ENCODE peak calls at places on chromosomes 12 and 14, in six cellular contexts. X is K562, T is stomach, C is tibial nerve, V is choroid plexus epithelial cell, D is AG09309. N is an unnamed sample.

GRCh38 chr12:113591480-113591971 is 119.9 kb upstream of the LHX5 start:
- DNase-seq in C (no peak), V (no peak), T (no peak), D (no peak), X (peak), N (no peak)

GRCh38 chr12:88375960-88376305 is 204.3 kb downstream of the KITLG start:
- DNase-seq in X (no peak), T (no peak), D (no peak), V (no peak), C (no peak), N (no peak)

GRCh38 chr14:24928501-24928900 is 121.4 kb downstream of the STXBP6 start:
- DNase-seq in C (no peak), T (no peak), D (no peak), X (no peak), V (peak), N (no peak)

GRCh38 chr12:121534495-121535148 is 46.2 kb downstream of the KDM2B start:
- DNase-seq in V (no peak), C (no peak), T (no peak), X (no peak), D (no peak), N (no peak)

GRCh38 chr12:130145731-130146130 is 16.5 kb upstream of the FZD10 start:
- DNase-seq in V (no peak), C (no peak), X (no peak), D (no peak), T (no peak), N (no peak)

GRCh38 chr12:14810953-14811483 is 3.0 kb downstream of the SMCO3 start:
- DNase-seq in C (no peak), X (no peak), T (no peak), V (peak), D (no peak), N (no peak)

GRCh38 chr12:2323538-2324261 is 270.9 kb downstream of the CACNA1C start:
- DNase-seq in X (no peak), D (no peak), V (no peak), T (no peak), C (no peak), N (no peak)

GRCh38 chr12:48988030-48988649 is 10.0 kb downstream of the WNT1 start:
- DNase-seq in C (peak), X (peak), V (peak), T (peak), D (no peak), N (no peak)

GRCh38 chr12:53804429-53804828 is 52.6 kb upstream of the CISTR start:
- DNase-seq in X (no peak), C (no peak), V (no peak), D (no peak), T (no peak), N (no peak)

GRCh38 chr12:32494676-32495075 is 95.3 kb downstream of the FGD4 start:
- DNase-seq in D (no peak), T (no peak), X (no peak), C (no peak), V (peak), N (no peak)

GRCh38 chr12:24997496-24997895 is 48.6 kb upstream of the BCAT1 start:
- DNase-seq in X (no peak), T (no peak), C (no peak), V (no peak), D (no peak), N (no peak)

GRCh38 chr12:127628655-127629054 is 638.3 kb upstream of the TMEM132C start:
- DNase-seq in V (no peak), X (no peak), T (no peak), C (no peak), D (peak), N (peak)

GRCh38 chr12:28135801-28136439 is 54.3 kb upstream of the CCDC91 start:
- DNase-seq in X (peak), D (no peak), T (no peak), C (no peak), V (no peak), N (no peak)

DNA sequence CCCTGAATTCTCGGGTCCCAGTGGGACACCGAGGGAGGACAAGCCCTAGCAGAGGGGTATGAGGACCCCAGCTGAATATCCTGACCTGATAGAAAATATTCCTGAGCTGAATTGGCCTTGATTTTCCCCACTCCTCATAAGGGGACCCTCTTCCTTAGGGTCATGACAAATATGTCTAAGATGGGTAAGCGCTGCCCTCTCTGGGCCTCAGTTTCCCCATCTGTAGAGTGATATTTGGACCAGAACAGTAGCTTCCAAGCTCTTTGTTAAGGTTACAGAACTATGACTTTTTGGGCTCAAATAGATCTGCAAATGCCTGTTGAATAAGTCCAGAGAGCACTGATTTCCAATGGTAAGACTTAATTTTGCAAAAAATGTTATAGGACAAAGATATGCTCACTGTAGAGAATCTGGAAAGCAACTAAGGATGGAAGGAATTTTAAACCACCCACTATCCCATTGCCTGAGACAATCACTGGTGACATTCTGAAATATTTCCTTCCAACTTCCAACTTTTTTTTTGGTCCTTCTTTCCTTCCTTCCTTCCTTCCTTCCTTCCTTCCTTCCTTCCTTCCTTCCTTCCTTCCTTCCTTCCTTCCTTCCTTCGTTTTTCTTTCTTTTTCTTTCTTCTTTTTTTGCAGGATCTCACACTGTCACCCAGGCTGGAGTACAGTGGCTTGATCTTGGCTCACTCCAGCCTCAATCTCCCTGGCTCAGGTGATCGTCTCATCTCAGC is 32.0 kb downstream of the MYL2 start:
- DNase-seq in C (no peak), T (no peak), D (no peak), X (no peak), V (no peak), N (no peak)
- TF ChIP-seq CTCF in C (peak), T (no peak), D (no peak), X (no peak), V (no peak), N (no peak)

GRCh38 chr12:118374909-118375308 is 1.4 kb upstream of the SUDS3 start:
- DNase-seq in X (no peak), T (no peak), C (no peak), V (no peak), D (peak), N (no peak)
- H3K4me3 ChIP-seq in X (peak), T (no peak), C (peak), V (no peak), D (no peak), N (no peak)

GRCh38 chr14:37597538-37598084 is 2.2 kb downstream of the TTC6 start:
- DNase-seq in C (no peak), T (peak), X (no peak), D (no peak), V (peak), N (no peak)
- TF ChIP-seq CTCF in C (no peak), T (no peak), X (no peak), D (peak), V (peak), N (peak)

DNA sequence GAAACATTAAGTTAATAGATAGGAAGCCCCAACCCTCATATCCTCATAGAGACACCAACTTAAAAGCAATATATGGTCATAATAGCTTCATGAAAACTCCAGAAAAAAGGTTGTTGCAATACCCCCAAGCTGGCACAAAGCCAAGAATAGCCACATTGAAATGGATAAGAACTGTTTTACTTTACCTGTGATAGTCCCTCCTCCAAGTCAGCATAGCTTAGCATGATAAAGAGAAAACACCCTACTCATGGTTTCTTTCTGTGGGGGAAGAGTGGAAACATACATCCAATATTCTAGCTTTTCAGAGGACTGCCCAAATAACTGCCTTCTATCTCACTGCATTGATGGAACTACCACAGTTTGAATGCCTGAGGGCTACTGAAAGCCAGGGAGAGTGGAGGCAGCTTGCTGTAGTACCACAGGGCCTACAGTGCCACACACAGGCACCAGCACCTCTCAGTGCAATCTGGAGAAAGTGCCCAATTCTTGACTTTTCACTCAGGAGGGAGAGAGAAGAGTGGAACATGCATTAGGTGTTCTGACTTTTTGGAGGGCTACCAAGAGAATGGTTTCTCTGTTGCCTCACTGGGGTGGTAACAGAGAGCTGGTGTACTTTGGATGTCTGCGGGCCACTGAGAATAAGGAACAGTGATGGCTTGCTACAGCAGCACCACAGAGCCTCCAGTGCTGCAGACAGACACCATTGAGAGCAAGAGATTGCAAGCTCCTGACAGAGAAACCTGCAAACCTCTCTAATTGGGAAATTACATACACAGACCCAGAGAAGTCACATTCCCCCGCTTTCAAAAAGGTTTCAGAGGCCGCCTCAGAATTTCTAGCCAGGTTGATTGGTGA is 157.1 kb upstream of the GARIN2 start:
- DNase-seq in D (no peak), C (no peak), T (no peak), V (no peak), X (no peak), N (no peak)
- H3K4me3 ChIP-seq in D (no peak), C (no peak), T (no peak), V (no peak), X (no peak), N (no peak)

DNA sequence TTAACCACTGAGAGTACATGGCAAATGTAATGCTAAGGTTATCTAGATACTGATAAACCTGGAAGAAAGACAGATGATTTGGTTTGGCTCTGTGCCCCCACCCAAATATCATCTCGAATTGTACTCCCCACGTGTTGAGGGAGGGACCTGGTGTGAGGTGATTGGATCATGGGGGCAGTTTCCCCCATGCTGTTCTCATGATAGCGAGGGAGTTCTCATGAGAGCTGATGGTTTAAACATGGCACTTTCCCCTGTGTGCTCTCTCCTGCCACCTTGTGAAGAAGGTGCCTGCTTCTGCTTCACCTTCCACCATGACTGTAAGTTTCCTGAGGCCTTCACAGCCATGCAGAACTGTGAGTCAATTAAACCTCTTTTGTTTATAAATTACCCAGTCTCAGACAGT is 14.2 kb downstream of the NOXRED1 start:
- DNase-seq in D (no peak), C (no peak), X (no peak), T (no peak), V (peak), N (no peak)
- TF ChIP-seq CTCF in D (peak), C (no peak), X (peak), T (no peak), V (peak), N (peak)

GRCh38 chr12:65602579-65603295 is 221.5 kb upstream of the HMGA2 start:
- DNase-seq in X (peak), D (peak), C (peak), V (peak), T (peak), N (no peak)
- H3K4me3 ChIP-seq in X (peak), D (peak), C (peak), V (peak), T (no peak), N (peak)

DNA sequence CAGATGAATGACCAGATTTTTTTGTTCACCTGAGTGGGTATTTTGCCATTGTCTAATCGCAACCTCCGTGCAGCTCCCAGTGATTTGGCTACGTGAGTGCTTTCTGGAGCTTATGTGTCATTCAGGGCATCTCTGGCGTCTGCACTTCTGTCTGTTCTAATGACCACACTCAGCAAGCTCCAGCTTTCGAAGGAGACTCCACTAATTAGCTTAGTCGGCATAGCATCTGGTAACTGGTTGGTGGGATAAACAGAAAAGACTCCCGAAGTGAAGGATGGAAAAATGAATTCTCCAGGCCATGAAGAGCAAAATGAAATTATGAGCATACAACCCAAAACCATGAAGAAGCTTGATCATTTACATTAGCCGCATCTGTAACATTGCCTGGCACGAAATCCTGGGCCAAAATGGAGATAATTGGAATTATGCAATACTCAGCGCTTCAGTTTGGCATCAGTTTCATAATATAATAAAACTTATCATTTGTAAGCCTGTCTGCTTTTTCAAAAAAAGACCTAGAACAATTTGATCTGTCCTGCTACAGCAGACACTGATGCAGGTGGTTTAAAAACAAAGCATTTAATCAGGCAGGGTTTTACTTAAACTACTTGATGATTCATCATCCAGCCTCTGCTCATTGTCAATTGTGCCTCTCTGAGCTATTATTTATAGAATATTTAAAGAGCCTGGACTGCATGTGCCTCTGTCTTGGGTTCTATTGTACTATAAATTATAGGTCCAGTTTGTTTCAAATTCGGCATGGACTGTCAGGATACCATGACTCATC is 87.4 kb downstream of the SYT1 start:
- DNase-seq in D (no peak), T (no peak), X (no peak), V (no peak), C (no peak), N (no peak)
- TF ChIP-seq CTCF in D (no peak), T (no peak), X (no peak), V (no peak), C (no peak), N (no peak)

GRCh38 chr14:76339922-76340615 is 35.9 kb upstream of the ESRRB start:
- DNase-seq in D (no peak), C (no peak), T (no peak), V (no peak), X (no peak), N (no peak)

GRCh38 chr14:76336876-76337275 is 39.1 kb upstream of the ESRRB start:
- DNase-seq in V (no peak), T (no peak), X (no peak), D (no peak), C (no peak), N (no peak)

GRCh38 chr14:76333664-76334063 is 42.3 kb upstream of the ESRRB start:
- DNase-seq in D (no peak), X (no peak), V (no peak), C (no peak), T (no peak), N (no peak)

GRCh38 chr14:76343386-76343785 is 32.6 kb upstream of the ESRRB start:
- DNase-seq in C (no peak), V (no peak), D (no peak), X (no peak), T (no peak), N (no peak)

DNA sequence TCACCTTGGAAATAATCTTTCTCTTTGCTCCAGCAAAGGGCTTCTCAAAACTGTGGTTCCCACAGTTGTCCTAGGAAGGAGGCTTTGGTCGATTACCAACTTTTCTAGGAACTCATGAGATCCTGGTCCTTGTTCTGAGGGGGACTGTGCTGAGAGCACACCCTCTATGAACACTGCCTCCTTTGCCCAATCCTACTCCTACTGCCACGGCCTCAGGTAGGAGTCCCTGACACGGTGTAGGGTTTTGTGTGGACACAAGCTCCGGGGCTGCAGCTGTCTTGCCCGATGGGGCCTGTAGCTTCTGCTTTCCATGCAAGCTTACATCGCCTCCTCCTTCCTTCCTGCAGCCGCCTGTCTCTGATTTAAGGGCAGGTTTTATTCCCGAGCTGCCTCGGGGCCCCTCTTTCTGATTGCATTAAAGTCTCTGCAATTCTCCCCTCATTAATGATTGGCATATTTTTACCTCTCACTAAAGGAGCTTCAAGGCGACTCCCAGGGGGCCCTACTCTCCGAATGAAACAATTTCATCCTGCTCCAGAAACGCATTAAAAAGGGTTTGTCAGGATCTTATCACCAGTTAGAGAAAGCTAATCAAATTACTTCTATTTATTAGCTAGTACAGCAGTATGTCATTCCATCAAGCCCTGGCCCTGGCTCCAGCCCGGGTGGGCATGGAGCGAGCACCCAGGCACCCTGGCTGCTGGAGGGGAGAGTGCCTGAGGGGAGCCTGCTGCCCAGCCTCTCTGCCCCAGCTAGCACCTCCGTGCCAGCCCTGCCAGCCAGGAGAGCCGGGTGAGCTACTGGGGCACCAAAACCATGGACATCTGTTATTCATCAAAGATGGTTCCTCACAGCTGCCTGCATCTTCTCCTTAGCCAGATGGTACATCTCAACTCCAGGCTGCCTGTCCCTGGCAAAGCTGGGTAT is 38.1 kb upstream of the ESRRB start:
- DNase-seq in D (no peak), V (no peak), T (no peak), X (no peak), C (no peak), N (no peak)
- H3K4me3 ChIP-seq in D (peak), V (no peak), T (no peak), X (no peak), C (no peak), N (peak)

DNA sequence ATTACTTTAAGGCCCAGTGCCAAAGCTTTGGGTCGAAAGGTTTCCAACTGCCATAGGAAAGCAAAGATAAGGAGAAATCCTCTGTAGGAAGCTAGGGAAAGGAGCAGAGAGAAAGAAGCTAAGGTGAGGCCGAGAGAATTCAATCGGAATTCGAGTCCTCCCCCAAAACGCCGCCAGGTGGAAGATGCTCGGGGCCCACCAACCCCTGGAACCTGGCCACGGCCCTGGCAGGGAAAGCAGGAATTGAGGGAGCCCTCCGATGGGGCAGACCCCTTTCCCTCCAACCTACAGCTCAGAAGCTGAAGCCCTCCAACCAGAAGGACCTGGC is 498 bp downstream of the GMFB start:
- DNase-seq in X (no peak), D (no peak), V (no peak), T (no peak), C (no peak), N (no peak)
- TF ChIP-seq CTCF in X (peak), D (no peak), V (peak), T (no peak), C (no peak), N (peak)

N was measured in BJ.